ENCODE peak calls at places on chromosome 10, in seven cellular contexts. B is fibroblast of pulmonary artery, X is tibial artery, A is fibroblast of lung, Z is fibroblast of the aortic adventitia, I is pancreas, D is HCT116. Y is an unnamed sample.

GRCh38 chr10:20616056-20616671 is 280.9 kb downstream of the NEBL start:
- DNase-seq in X (no peak), I (no peak), Z (no peak), A (no peak), D (no peak), B (no peak), Y (no peak)

GRCh38 chr10:70722820-70723424 is 50.6 kb downstream of the ADAMTS14 start:
- DNase-seq in A (peak), I (no peak), D (peak), X (no peak), B (peak), Z (peak), Y (peak)

GRCh38 chr10:124701881-124702656 is 42.1 kb downstream of the FAM53B start:
- DNase-seq in I (no peak), X (peak), A (peak), Z (peak), B (peak), D (no peak), Y (peak)

GRCh38 chr10:52740913-52741675 is 31.5 kb downstream of the MBL2 start:
- DNase-seq in A (peak), B (peak), Z (peak), D (peak), I (peak), X (peak), Y (peak)

GRCh38 chr10:67603086-67603485 is 92.9 kb downstream of the CTNNA3 start:
- DNase-seq in A (no peak), Z (no peak), X (no peak), B (no peak), I (no peak), D (no peak), Y (no peak)

GRCh38 chr10:111446966-111447365 is 370.1 kb downstream of the ADRA2A start:
- DNase-seq in X (no peak), D (no peak), I (no peak), A (no peak), Z (no peak), B (no peak), Y (no peak)

GRCh38 chr10:13669182-13669860 is 82.6 kb downstream of the PRPF18 start:
- DNase-seq in X (no peak), A (no peak), Z (no peak), I (no peak), D (no peak), B (no peak), Y (no peak)

GRCh38 chr10:124238367-124238766 is 145.0 kb upstream of the CHST15 start:
- DNase-seq in A (no peak), Z (no peak), X (no peak), B (no peak), D (no peak), I (no peak), Y (no peak)

GRCh38 chr10:80465839-80466590 is 11.9 kb downstream of the TSPAN14 start:
- DNase-seq in X (no peak), B (no peak), D (no peak), A (no peak), Z (no peak), I (no peak), Y (no peak)

GRCh38 chr10:21552638-21553037 is 18.6 kb downstream of the MLLT10 start:
- DNase-seq in B (no peak), A (no peak), X (no peak), Z (no peak), D (no peak), I (no peak), Y (no peak)

GRCh38 chr10:43963793-43964425 is 315.2 kb upstream of the ZNF32 start:
- DNase-seq in I (no peak), D (no peak), Z (no peak), A (no peak), X (peak), B (no peak), Y (no peak)

GRCh38 chr10:49220031-49220430 is 31.8 kb upstream of the TMEM273 start:
- DNase-seq in A (no peak), I (no peak), D (no peak), Z (peak), X (no peak), B (no peak), Y (peak)

GRCh38 chr10:118667732-118668131 is 72.3 kb upstream of the PRLHR start:
- DNase-seq in I (no peak), B (no peak), Z (no peak), X (no peak), A (no peak), D (no peak), Y (no peak)

GRCh38 chr10:70575486-70575873 is 27.1 kb downstream of the PRF1 start:
- DNase-seq in A (no peak), D (no peak), X (no peak), B (no peak), I (no peak), Z (peak), Y (peak)

GRCh38 chr10:6136215-6137201 is 47.7 kb downstream of the RBM17 start:
- DNase-seq in X (no peak), Z (peak), D (no peak), A (peak), B (peak), I (no peak), Y (peak)

GRCh38 chr10:62063795-62064472 is 162.4 kb downstream of the ARID5B start:
- DNase-seq in X (peak), I (no peak), A (peak), B (peak), D (no peak), Z (peak), Y (peak)

GRCh38 chr10:110706690-110707098 is 62.6 kb downstream of the RBM20 start:
- DNase-seq in Z (peak), X (no peak), B (peak), I (no peak), A (peak), D (peak), Y (peak)

GRCh38 chr10:35335718-35336083 is 608 bp upstream of the CCNY start:
- DNase-seq in Z (no peak), A (no peak), D (no peak), B (no peak), I (peak), X (peak), Y (no peak)

GRCh38 chr10:48943096-48943495 is 3.5 kb upstream of the LRRC18 start:
- DNase-seq in X (no peak), Z (no peak), D (no peak), B (no peak), I (no peak), A (no peak), Y (no peak)

GRCh38 chr10:130377986-130378545 is 241.9 kb downstream of the GLRX3 start:
- DNase-seq in B (no peak), I (no peak), D (no peak), X (no peak), Z (no peak), A (no peak), Y (no peak)

GRCh38 chr10:44380829-44381600 is 3.9 kb downstream of the CXCL12 start:
- DNase-seq in X (peak), I (no peak), B (no peak), D (no peak), Z (no peak), A (no peak), Y (no peak)

GRCh38 chr10:44102726-44103255 is 282.1 kb downstream of the CXCL12 start:
- DNase-seq in B (no peak), D (no peak), X (no peak), I (no peak), Z (no peak), A (no peak), Y (no peak)

GRCh38 chr10:82953331-82953730 is 1078.3 kb downstream of the NRG3 start:
- DNase-seq in Z (no peak), B (no peak), A (no peak), I (no peak), X (no peak), D (no peak), Y (no peak)

GRCh38 chr10:101284171-101285092 is 55.2 kb upstream of the LBX1 start:
- DNase-seq in B (no peak), A (no peak), I (no peak), D (no peak), X (no peak), Z (no peak), Y (no peak)

GRCh38 chr10:75400769-75401568 is 595 bp downstream of the ZNF503 start:
- DNase-seq in Z (peak), I (peak), D (no peak), B (peak), X (peak), A (peak), Y (no peak)

GRCh38 chr10:87841215-87841614 is 22.1 kb downstream of the KLLN start:
- DNase-seq in D (no peak), X (no peak), Z (peak), B (peak), A (no peak), I (no peak), Y (peak)

GRCh38 chr10:50622497-50623298 is 1.1 kb downstream of the SGMS1 start:
- DNase-seq in X (peak), D (no peak), A (peak), B (peak), Z (peak), I (no peak), Y (peak)

GRCh38 chr10:88881335-88881734 is 1.3 kb downstream of the STAMBPL1 start:
- DNase-seq in Z (no peak), B (no peak), I (no peak), A (peak), D (no peak), X (no peak), Y (no peak)

GRCh38 chr10:132983250-132984007 is 41.1 kb upstream of the CFAP46 start:
- DNase-seq in Z (no peak), I (no peak), X (no peak), A (no peak), B (no peak), D (no peak), Y (no peak)

GRCh38 chr10:112461029-112461887 is 14.2 kb downstream of the VTI1A start:
- DNase-seq in B (peak), D (peak), A (peak), I (no peak), Z (peak), X (no peak), Y (peak)

GRCh38 chr10:69867699-69868558 is 66.2 kb downstream of the COL13A1 start:
- DNase-seq in Z (no peak), I (no peak), D (no peak), A (no peak), X (no peak), B (no peak), Y (no peak)

GRCh38 chr10:79232864-79233263 is 114.4 kb upstream of the PPIF start:
- DNase-seq in A (no peak), X (no peak), D (no peak), I (no peak), Z (no peak), B (no peak), Y (no peak)

GRCh38 chr10:79412516-79412915 is 32.9 kb downstream of the ZCCHC24 start:
- DNase-seq in D (no peak), B (no peak), A (no peak), I (no peak), X (no peak), Z (no peak), Y (no peak)

GRCh38 chr10:11724938-11725776 is 17.0 kb upstream of the ECHDC3 start:
- DNase-seq in D (peak), A (peak), X (no peak), Z (peak), I (no peak), B (peak), Y (peak)

GRCh38 chr10:93334901-93335312 is 147.2 kb downstream of the MYOF start:
- DNase-seq in Z (no peak), D (peak), X (no peak), I (no peak), A (no peak), B (no peak), Y (no peak)

GRCh38 chr10:133162910-133163856 is 3.2 kb downstream of the KNDC1 start:
- DNase-seq in D (no peak), B (no peak), Z (no peak), A (no peak), X (no peak), I (no peak), Y (no peak)

GRCh38 chr10:18429335-18429734 is 222.1 kb downstream of the NSUN6 start:
- DNase-seq in A (no peak), I (no peak), X (no peak), D (no peak), B (no peak), Z (no peak), Y (no peak)

GRCh38 chr10:4982764-4983226 is 19.6 kb downstream of the AKR1C1 start:
- DNase-seq in Z (peak), A (peak), B (peak), I (peak), X (peak), D (no peak), Y (no peak)

GRCh38 chr10:82429302-82429701 is 554.3 kb downstream of the NRG3 start:
- DNase-seq in D (no peak), Z (no peak), B (no peak), X (no peak), A (no peak), I (no peak), Y (no peak)

GRCh38 chr10:111076191-111076681 is 593 bp upstream of the ADRA2A start:
- DNase-seq in A (peak), I (peak), B (peak), D (peak), Z (peak), X (no peak), Y (peak)

GRCh38 chr10:91574236-91574635 is 58.6 kb downstream of the PPP1R3C start:
- DNase-seq in A (no peak), B (no peak), D (no peak), I (no peak), X (no peak), Z (no peak), Y (no peak)

GRCh38 chr10:91575044-91575610 is 57.7 kb downstream of the PPP1R3C start:
- DNase-seq in X (no peak), Z (no peak), I (no peak), A (peak), D (no peak), B (no peak), Y (no peak)

GRCh38 chr10:91576096-91576545 is 56.8 kb downstream of the PPP1R3C start:
- DNase-seq in B (no peak), A (no peak), X (no peak), D (no peak), I (no peak), Z (no peak), Y (no peak)

GRCh38 chr10:91571671-91572070 is 61.2 kb downstream of the PPP1R3C start:
- DNase-seq in I (no peak), X (no peak), A (no peak), D (no peak), Z (no peak), B (peak), Y (no peak)

DNA sequence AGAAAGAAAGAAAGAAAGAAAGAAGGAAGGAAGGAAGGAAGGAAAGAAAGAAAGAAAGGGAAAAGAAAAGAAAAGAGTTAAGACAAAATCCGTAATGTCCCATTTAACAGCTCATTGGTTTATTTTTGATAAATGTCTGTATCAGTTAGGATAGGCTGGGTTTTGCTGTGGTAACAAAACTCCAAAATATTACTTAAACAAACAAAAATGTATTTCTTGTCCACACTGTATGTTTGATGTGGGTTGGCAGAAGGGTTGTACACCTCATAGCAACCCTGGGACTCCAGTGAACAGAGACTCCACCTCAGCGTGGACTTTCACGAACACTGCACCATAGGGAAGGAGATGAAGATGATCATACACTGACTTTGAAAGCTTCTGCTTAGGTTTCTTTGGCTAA is 59.6 kb downstream of the PPP1R3C start:
- DNase-seq in I (no peak), A (no peak), X (no peak), Z (no peak), B (no peak), D (no peak), Y (no peak)
- H3K4me3 ChIP-seq in I (no peak), A (no peak), X (no peak), Z (no peak), B (no peak), D (no peak), Y (no peak)

GRCh38 chr10:131844546-131845084 is 56.2 kb upstream of the PPP2R2D start:
- DNase-seq in D (no peak), Z (no peak), I (no peak), A (no peak), B (no peak), X (peak), Y (no peak)
- TF ChIP-seq CTCF in D (no peak), Z (no peak), I (no peak), A (no peak), B (no peak), X (no peak), Y (no peak)

DNA sequence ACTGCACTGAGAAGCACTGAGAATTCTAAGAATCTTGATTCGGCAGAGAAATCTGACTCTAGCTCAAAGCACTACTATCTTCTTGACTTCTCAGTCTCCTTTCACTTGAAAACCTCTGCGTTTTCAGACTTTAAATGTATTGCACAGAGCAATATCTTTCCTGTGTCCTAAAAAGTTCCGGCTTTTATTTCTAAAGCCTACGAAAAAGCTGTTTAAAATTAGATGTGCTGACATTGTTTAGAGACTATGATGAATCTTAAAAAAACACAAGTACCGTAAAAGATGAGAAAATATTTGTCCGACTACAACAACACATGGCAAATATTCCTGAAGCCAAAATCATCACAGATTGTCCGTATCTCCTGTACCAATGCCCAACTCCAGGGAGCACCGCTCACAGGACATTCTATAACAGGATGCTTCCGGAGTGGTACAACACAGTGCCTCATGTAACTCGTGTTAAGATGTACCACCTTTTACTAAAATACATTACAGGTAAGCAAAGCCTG is 136.9 kb downstream of the CUBN start:
- DNase-seq in A (peak), Z (peak), X (no peak), I (no peak), B (no peak), D (no peak), Y (peak)
- H3K4me3 ChIP-seq in A (peak), Z (peak), X (peak), I (no peak), B (peak), D (no peak), Y (peak)

GRCh38 chr10:7421519-7421918 is 10.7 kb upstream of the SFMBT2 start:
- DNase-seq in I (no peak), A (no peak), D (no peak), B (no peak), Z (no peak), X (no peak), Y (no peak)

GRCh38 chr10:7417103-7417623 is 6.3 kb upstream of the SFMBT2 start:
- DNase-seq in I (no peak), Z (peak), B (peak), D (peak), X (no peak), A (peak), Y (peak)

GRCh38 chr10:7419998-7420397 is 9.2 kb upstream of the SFMBT2 start:
- DNase-seq in D (no peak), A (no peak), I (no peak), Z (no peak), X (no peak), B (no peak), Y (no peak)

GRCh38 chr10:7412482-7413251 is 1.8 kb upstream of the SFMBT2 start:
- DNase-seq in Z (no peak), D (no peak), I (peak), X (no peak), A (no peak), B (no peak), Y (no peak)

DNA sequence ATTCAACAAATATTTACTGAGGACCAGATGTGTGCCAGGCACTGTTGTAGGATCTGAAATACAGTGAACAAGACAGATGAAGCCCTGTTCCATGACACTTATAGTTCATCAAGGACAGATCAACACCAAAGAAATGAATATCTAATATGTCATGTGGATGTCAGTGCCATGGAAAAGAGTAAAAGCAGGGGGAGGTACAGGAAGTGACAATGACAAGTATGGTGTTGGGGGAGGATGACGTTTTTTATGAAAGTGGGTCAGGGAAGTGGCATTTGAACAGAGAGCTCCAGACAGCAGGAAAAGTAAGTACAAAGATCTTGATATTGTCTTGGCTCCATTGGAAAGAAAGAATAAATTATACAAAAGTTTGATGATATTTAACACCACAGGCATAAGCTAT is 7.0 kb upstream of the SFMBT2 start:
- DNase-seq in D (no peak), B (no peak), A (no peak), Z (no peak), I (no peak), X (no peak), Y (no peak)
- TF ChIP-seq CTCF in D (no peak), B (no peak), A (no peak), Z (no peak), I (no peak), X (no peak), Y (no peak)

Y was measured in choroid plexus epithelial cell.